ENCODE peak calls at places on chromosomes 12 and 14, in nine cellular contexts. N, M, E, O, Q, Z, F, A and J are unnamed samples.

GRCh38 chr14:102915292-102916110 is 7.0 kb upstream of the AMN start:
- DNase-seq in N (no peak), M (no peak), E (no peak), O (no peak), Q (no peak), Z (no peak), F (no peak), A (no peak), J (no peak)

GRCh38 chr12:123621619-123622530 is 11.6 kb downstream of the EIF2B1 start:
- DNase-seq in N (no peak), M (no peak), E (no peak), O (no peak), Q (no peak), Z (no peak), F (no peak), A (no peak), J (no peak)

GRCh38 chr12:48811454-48812090 is 6.7 kb upstream of the CACNB3 start:
- DNase-seq in N (no peak), M (no peak), E (no peak), O (no peak), Q (no peak), Z (no peak), F (no peak), A (no peak), J (no peak)

GRCh38 chr12:130086248-130086647 is 76.0 kb upstream of the FZD10 start:
- DNase-seq in N (no peak), M (peak), E (no peak), O (no peak), Q (no peak), Z (no peak), F (no peak), A (no peak), J (no peak)

GRCh38 chr14:51298895-51299294 is 58.8 kb downstream of the TMX1 start:
- DNase-seq in N (no peak), M (no peak), E (no peak), O (no peak), Q (no peak), Z (no peak), F (no peak), A (no peak), J (no peak)

GRCh38 chr12:57139796-57140649 is 7.4 kb downstream of the LRP1-AS start:
- DNase-seq in N (no peak), M (no peak), E (no peak), O (no peak), Q (no peak), Z (no peak), F (no peak), A (no peak), J (no peak)

GRCh38 chr14:52119030-52119429 is 50.2 kb upstream of the NID2 start:
- DNase-seq in N (no peak), M (no peak), E (no peak), O (no peak), Q (no peak), Z (no peak), F (no peak), A (peak), J (peak)

GRCh38 chr12:109726511-109727038 is 12.9 kb downstream of the FAM222A start:
- DNase-seq in N (no peak), M (no peak), E (no peak), O (no peak), Q (no peak), Z (no peak), F (no peak), A (no peak), J (peak)

GRCh38 chr14:24274101-24274543 is 2.7 kb upstream of the RABGGTA start:
- DNase-seq in N (peak), M (no peak), E (no peak), O (no peak), Q (no peak), Z (no peak), F (no peak), A (no peak), J (no peak)

GRCh38 chr12:106871477-106871876 is 84.2 kb upstream of the TMEM263 start:
- DNase-seq in N (no peak), M (no peak), E (no peak), O (no peak), Q (no peak), Z (no peak), F (no peak), A (no peak), J (no peak)

GRCh38 chr12:124902916-124903315 is 11.5 kb downstream of the UBC start:
- DNase-seq in N (no peak), M (no peak), E (no peak), O (no peak), Q (no peak), Z (no peak), F (no peak), A (no peak), J (no peak)

GRCh38 chr12:6606331-6607131 is 648 bp downstream of the CHD4 start:
- DNase-seq in N (no peak), M (peak), E (peak), O (no peak), Q (peak), Z (no peak), F (no peak), A (peak), J (peak)

GRCh38 chr14:81211844-81212243 is 8.9 kb downstream of the GTF2A1 start:
- DNase-seq in N (peak), M (peak), E (no peak), O (no peak), Q (no peak), Z (peak), F (peak), A (no peak), J (peak)

GRCh38 chr12:9730591-9730990 is 2.3 kb downstream of the CLECL1 start:
- DNase-seq in N (peak), M (no peak), E (no peak), O (no peak), Q (no peak), Z (no peak), F (no peak), A (no peak), J (no peak)

GRCh38 chr12:67068773-67069450 is 200.2 kb upstream of the CAND1 start:
- DNase-seq in N (peak), M (peak), E (no peak), O (no peak), Q (peak), Z (peak), F (peak), A (peak), J (peak)

GRCh38 chr12:117872521-117873169 is 96.1 kb downstream of the KSR2 start:
- DNase-seq in N (no peak), M (no peak), E (no peak), O (no peak), Q (no peak), Z (peak), F (no peak), A (no peak), J (peak)